ENCODE peak calls at places on chromosomes 5 and 9, in nine cellular contexts. M is transverse colon, C is sigmoid colon, T is A549, D is HepG2, U is GM12878, O is tibial nerve, S is ovary, Z is suprapubic skin. H is an unnamed sample.

GRCh38 chr5:123423278-123424149 is at the start of gene CEP120:
- DNase-seq in Z (peak; percentile 99), U (peak; percentile 98), T (peak; percentile 98), S (peak; percentile 99), O (peak; percentile 98), C (peak; percentile 99), D (peak; percentile 98), M (peak; percentile 99), H (peak; percentile 100)

GRCh38 chr9:79257215-79257614 is 314.6 kb upstream of the TLE4 start:
- DNase-seq in D (no peak), U (no peak), M (no peak), C (no peak), T (no peak), Z (no peak), S (no peak), O (no peak), H (no peak)

GRCh38 chr5:149517461-149518122 is 33.6 kb downstream of the CSNK1A1 start:
- DNase-seq in M (no peak), O (no peak), D (no peak), U (no peak), T (no peak), S (no peak), Z (no peak), C (no peak), H (no peak)

GRCh38 chr5:157563373-157564148 is 12.0 kb downstream of the ADAM19 start:
- DNase-seq in S (peak; percentile 69), U (no peak), D (no peak), T (no peak), C (no peak), Z (no peak), O (no peak), M (no peak), H (no peak)

GRCh38 chr9:93826905-93827544 is 128.1 kb downstream of the BARX1 start:
- DNase-seq in O (no peak), T (no peak), M (no peak), Z (peak; percentile 26), U (no peak), C (no peak), S (no peak), D (no peak), H (no peak)

GRCh38 chr9:98300611-98301010 is 45.2 kb upstream of the TBC1D2 start:
- DNase-seq in T (no peak), D (no peak), S (no peak), U (no peak), M (no peak), C (no peak), O (no peak), Z (no peak), H (no peak)

GRCh38 chr9:105114318-105114717 is 130.1 kb upstream of the SLC44A1 start:
- DNase-seq in S (no peak), M (no peak), T (no peak), Z (no peak), U (no peak), O (no peak), C (no peak), D (no peak), H (no peak)

GRCh38 chr9:136622538-136622948 is 40.2 kb upstream of the EGFL7 start:
- DNase-seq in D (no peak), S (no peak), U (no peak), Z (no peak), M (no peak), O (no peak), C (no peak), T (no peak), H (no peak)

GRCh38 chr5:37938086-37938852 is 98.4 kb upstream of the GDNF start:
- DNase-seq in M (no peak), Z (no peak), T (no peak), D (no peak), C (no peak), U (no peak), S (no peak), O (no peak), H (no peak)

GRCh38 chr5:128237504-128237903 is 153.9 kb downstream of the SLC12A2 start:
- DNase-seq in T (no peak), Z (no peak), C (no peak), M (no peak), D (no peak), S (no peak), U (no peak), O (no peak), H (no peak)

GRCh38 chr5:72108200-72109050 is 1.1 kb downstream of the MAP1B start:
- DNase-seq in U (no peak), T (peak; percentile 61), O (peak; percentile 67), S (peak; percentile 81), Z (peak; percentile 81), M (peak; percentile 36), C (peak; percentile 85), D (peak; percentile 34), H (no peak)

GRCh38 chr9:70403618-70404025 is 10.8 kb downstream of the KLF9 start:
- DNase-seq in T (no peak), M (no peak), S (no peak), U (no peak), Z (no peak), O (no peak), C (peak; percentile 57), D (no peak), H (no peak)

GRCh38 chr5:95730730-95731570 is at the start of gene RHOBTB3:
- DNase-seq in M (peak; percentile 89), T (peak; percentile 49), S (peak; percentile 98), D (peak; percentile 79), U (no peak), Z (peak; percentile 93), C (peak; percentile 96), O (peak; percentile 90), H (peak; percentile 85)
- H3K4me1 ChIP-seq in M (peaks cover 49% of the 10 kb centered on the region), T (peaks cover 17% of the 10 kb centered on the region), S (peaks cover 14% of the 10 kb centered on the region), D (peaks cover 72% of the 10 kb centered on the region), U (peaks cover 21% of the 10 kb centered on the region), Z (peaks cover 47% of the 10 kb centered on the region), C (peaks cover 56% of the 10 kb centered on the region), O (peaks cover 31% of the 10 kb centered on the region), H (peaks cover 16% of the 10 kb centered on the region)

GRCh38 chr5:64691333-64691732 is 1.0 kb downstream of the SHISAL2B start:
- DNase-seq in M (no peak), Z (no peak), T (no peak), S (no peak), D (no peak), O (no peak), C (no peak), U (no peak), H (no peak)

GRCh38 chr5:64693636-64694035 is 3.3 kb downstream of the SHISAL2B start:
- DNase-seq in D (no peak), S (no peak), U (no peak), O (no peak), C (no peak), T (no peak), Z (no peak), M (no peak), H (no peak)

GRCh38 chr5:64690104-64690416 is 243 bp upstream of the SHISAL2B start:
- DNase-seq in O (no peak), D (no peak), S (no peak), Z (no peak), M (no peak), U (no peak), C (no peak), T (no peak), H (no peak)

GRCh38 chr5:64690417-64691151 is at the start of gene SHISAL2B:
- DNase-seq in Z (no peak), C (no peak), O (no peak), M (no peak), U (no peak), T (peak; percentile 22), D (no peak), S (peak; percentile 45), H (no peak)

DNA sequence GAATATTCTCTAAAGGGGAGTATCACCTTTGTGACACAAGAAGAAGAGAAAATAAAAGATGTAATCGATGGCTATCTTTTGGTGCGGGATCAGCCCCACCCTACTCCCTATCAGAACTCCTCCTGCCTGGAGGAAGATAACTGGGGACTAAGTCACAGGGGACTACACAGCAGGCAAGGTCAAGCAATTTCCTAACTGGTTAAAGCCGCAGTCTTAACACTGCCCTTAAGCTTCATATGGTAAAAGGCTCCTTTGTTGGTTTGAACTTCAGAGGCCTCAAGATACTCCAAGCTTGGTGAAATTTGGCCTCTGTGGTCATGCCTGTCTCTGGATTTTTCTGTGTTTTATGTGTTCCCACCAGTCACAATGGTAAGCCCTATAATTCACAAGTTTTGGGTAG is 1.3 kb upstream of the SHISAL2B start:
- DNase-seq in C (no peak), S (no peak), U (no peak), O (no peak), M (no peak), D (no peak), T (no peak), Z (no peak), H (no peak)
- TF ChIP-seq EP300 in C (no peak), S (no peak), U (no peak), O (no peak), M (no peak), D (no peak), T (no peak), Z (no peak), H (no peak)

GRCh38 chr9:5629312-5630037 is 568 bp downstream of the RIC1 start:
- DNase-seq in D (no peak), O (peak; percentile 34), M (peak; percentile 53), Z (peak; percentile 78), C (peak; percentile 78), U (no peak), T (peak; percentile 23), S (peak; percentile 73), H (peak; percentile 55)

GRCh38 chr9:5632540-5632939 is 3.6 kb downstream of the RIC1 start:
- DNase-seq in Z (no peak), U (no peak), T (no peak), M (no peak), S (no peak), C (no peak), O (no peak), D (no peak), H (no peak)

GRCh38 chr9:5630038-5630507 is 1.2 kb downstream of the RIC1 start:
- DNase-seq in S (no peak), T (peak; percentile 25), U (no peak), M (no peak), C (no peak), Z (no peak), O (no peak), D (peak; percentile 16), H (no peak)

GRCh38 chr9:5633243-5633642 is 4.3 kb downstream of the RIC1 start:
- DNase-seq in S (no peak), U (no peak), C (no peak), Z (no peak), O (no peak), D (no peak), M (no peak), T (peak; percentile 34), H (no peak)

GRCh38 chr9:5631021-5631420 is 2.1 kb downstream of the RIC1 start:
- DNase-seq in C (no peak), T (no peak), S (no peak), O (no peak), M (no peak), D (peak; percentile 23), Z (no peak), U (no peak), H (no peak)
- H3K4me3 ChIP-seq in C (no peak overlapping the region), T (peak overlapping the region; percentile 84), S (no peak overlapping the region), O (peak overlapping the region; percentile 78), M (no peak overlapping the region), D (peak overlapping the region; percentile 97), Z (peak overlapping the region; percentile 93), U (peak overlapping the region; percentile 98), H (no peak overlapping the region)

DNA sequence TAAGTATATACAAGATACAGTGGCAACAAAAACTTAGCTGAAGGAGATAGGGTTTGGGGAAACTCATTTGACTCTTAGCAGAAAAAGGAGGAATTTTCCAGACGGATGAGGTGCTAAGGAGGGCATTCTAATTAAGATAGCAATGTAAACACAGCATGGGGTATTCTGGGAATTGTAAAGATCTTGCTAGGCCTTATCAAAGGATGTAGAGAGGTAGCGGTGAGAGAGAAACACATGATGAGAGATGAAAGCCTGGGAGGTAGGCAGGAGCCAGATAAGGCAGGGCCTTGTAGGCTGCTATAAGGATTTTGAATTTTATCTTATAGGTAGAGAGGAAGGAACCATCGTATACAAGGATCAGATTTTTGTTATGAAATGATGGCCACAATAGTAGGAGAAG is 106.6 kb upstream of the KCNN2 start:
- DNase-seq in M (no peak), T (no peak), Z (no peak), D (no peak), O (no peak), U (no peak), S (no peak), C (no peak), H (no peak)
- H3K4me1 ChIP-seq in M (no peaks in the 10 kb centered on the region), T (no peaks in the 10 kb centered on the region), Z (no peaks in the 10 kb centered on the region), D (no peaks in the 10 kb centered on the region), O (no peaks in the 10 kb centered on the region), U (no peaks in the 10 kb centered on the region), S (no peaks in the 10 kb centered on the region), C (peaks cover 2% of the 10 kb centered on the region), H (no peaks in the 10 kb centered on the region)

H was measured in stomach.